ENCODE peak calls at places on chromosomes 1 and 21, in four cellular contexts. One of them, this sample, is unnamed.

GRCh38 chr1:45442272-45442671 is 48.7 kb downstream of the TESK2 start:
- DNase-seq in MV-4-11: no peak
- DNase-seq in nucleus accumbens: no peak
- DNase-seq in HS-5: peak; percentile 81
- DNase-seq in this sample: no peak

GRCh38 chr1:64137569-64137936 is 65.9 kb upstream of the UBE2U start:
- DNase-seq in MV-4-11: no peak
- DNase-seq in nucleus accumbens: no peak
- DNase-seq in HS-5: no peak
- DNase-seq in this sample: no peak

GRCh38 chr1:9269721-9270120 is 23.0 kb upstream of the SPSB1 start:
- DNase-seq in MV-4-11: no peak
- DNase-seq in nucleus accumbens: no peak
- DNase-seq in HS-5: no peak
- DNase-seq in this sample: no peak

GRCh38 chr21:46425061-46425460 is 33.6 kb upstream of the DIP2A start:
- DNase-seq in MV-4-11: no peak
- DNase-seq in nucleus accumbens: no peak
- DNase-seq in HS-5: no peak
- DNase-seq in this sample: peak; percentile 20

GRCh38 chr1:150051089-150051373 is 16.5 kb upstream of the VPS45 start:
- DNase-seq in MV-4-11: no peak
- DNase-seq in nucleus accumbens: no peak
- DNase-seq in HS-5: no peak
- DNase-seq in this sample: no peak

GRCh38 chr1:64663654-64664053 is 81.2 kb upstream of the RAVER2 start:
- DNase-seq in MV-4-11: no peak
- DNase-seq in nucleus accumbens: no peak
- DNase-seq in HS-5: no peak
- DNase-seq in this sample: no peak

GRCh38 chr1:33515112-33515511 is 42.7 kb downstream of the ZSCAN20 start:
- DNase-seq in MV-4-11: no peak
- DNase-seq in nucleus accumbens: no peak
- DNase-seq in HS-5: no peak
- DNase-seq in this sample: no peak

GRCh38 chr1:10400013-10400412 is 1.1 kb downstream of the PGD start:
- DNase-seq in MV-4-11: no peak
- DNase-seq in nucleus accumbens: no peak
- DNase-seq in HS-5: no peak
- DNase-seq in this sample: peak; percentile 65

GRCh38 chr1:217407426-217407825 is 223.5 kb downstream of the GPATCH2 start:
- DNase-seq in MV-4-11: no peak
- DNase-seq in nucleus accumbens: no peak
- DNase-seq in HS-5: no peak
- DNase-seq in this sample: no peak

GRCh38 chr1:24986372-24986979 is 56.4 kb upstream of the RUNX3 start:
- DNase-seq in MV-4-11: no peak
- DNase-seq in nucleus accumbens: no peak
- DNase-seq in HS-5: no peak
- DNase-seq in this sample: no peak

GRCh38 chr1:183837062-183837461 is 32.1 kb downstream of the RGL1 start:
- DNase-seq in MV-4-11: no peak
- DNase-seq in nucleus accumbens: no peak
- DNase-seq in HS-5: no peak
- DNase-seq in this sample: no peak

GRCh38 chr1:116738673-116739370 is 15.4 kb upstream of the CD2 start:
- DNase-seq in MV-4-11: no peak
- DNase-seq in nucleus accumbens: no peak
- DNase-seq in HS-5: no peak
- DNase-seq in this sample: no peak

GRCh38 chr1:32769524-32770220 is 47.5 kb downstream of the YARS1 start:
- DNase-seq in MV-4-11: no peak
- DNase-seq in nucleus accumbens: peak; percentile 33
- DNase-seq in HS-5: no peak
- DNase-seq in this sample: no peak

GRCh38 chr1:182649041-182649440 is 35.3 kb downstream of the RGS8 start:
- DNase-seq in MV-4-11: no peak
- DNase-seq in nucleus accumbens: no peak
- DNase-seq in HS-5: no peak
- DNase-seq in this sample: no peak

GRCh38 chr1:160224606-160225005 is 19.4 kb downstream of the PEA15 start:
- DNase-seq in MV-4-11: no peak
- DNase-seq in nucleus accumbens: no peak
- DNase-seq in HS-5: no peak
- DNase-seq in this sample: no peak

GRCh38 chr1:178122283-178122682 is 28.4 kb downstream of the RASAL2 start:
- DNase-seq in MV-4-11: peak; percentile 71
- DNase-seq in nucleus accumbens: no peak
- DNase-seq in HS-5: peak; percentile 29
- DNase-seq in this sample: no peak

GRCh38 chr21:19731251-19731650 is 1267.0 kb upstream of the NCAM2 start:
- DNase-seq in MV-4-11: no peak
- DNase-seq in nucleus accumbens: no peak
- DNase-seq in HS-5: no peak
- DNase-seq in this sample: no peak

GRCh38 chr1:55694297-55694696 is 479.1 kb upstream of the USP24 start:
- DNase-seq in MV-4-11: no peak
- DNase-seq in nucleus accumbens: no peak
- DNase-seq in HS-5: no peak
- DNase-seq in this sample: peak; percentile 64

GRCh38 chr1:162942903-162943567 is 82.1 kb upstream of the CCDC190 start:
- DNase-seq in MV-4-11: no peak
- DNase-seq in nucleus accumbens: no peak
- DNase-seq in HS-5: no peak
- DNase-seq in this sample: no peak